ENCODE peak calls at places on chromosomes 12 and 14, in nine cellular contexts. One of them, this sample, is unnamed.
A peak's percentile ranks its signal among the peaks of the same experiment; 100 is the strongest.

GRCh38 chr14:101072945-101073597 is 169.5 kb upstream of the RTL1 start:
- DNase-seq in right cardiac atrium: no peak
- DNase-seq in lung: peak; percentile 29
- DNase-seq in neural progenitor cell: peak; percentile 65
- DNase-seq in GM23248: peak; percentile 98
- DNase-seq in transverse colon: peak; percentile 81
- DNase-seq in SK-N-SH: peak; percentile 91
- DNase-seq in foreskin keratinocyte: peak; percentile 72
- DNase-seq in tibial artery: no peak
- DNase-seq in this sample: peak; percentile 93

GRCh38 chr14:102957222-102957621 is 34.8 kb downstream of the AMN start:
- DNase-seq in GM23248: peak; percentile 63
- DNase-seq in SK-N-SH: peak; percentile 53
- DNase-seq in neural progenitor cell: no peak
- DNase-seq in foreskin keratinocyte: no peak
- DNase-seq in lung: no peak
- DNase-seq in right cardiac atrium: no peak
- DNase-seq in transverse colon: no peak
- DNase-seq in tibial artery: no peak
- DNase-seq in this sample: no peak

GRCh38 chr14:91377700-91378652 is 39.6 kb downstream of the CCDC88C start:
- DNase-seq in foreskin keratinocyte: no peak
- DNase-seq in right cardiac atrium: no peak
- DNase-seq in GM23248: peak; percentile 43
- DNase-seq in lung: no peak
- DNase-seq in tibial artery: no peak
- DNase-seq in neural progenitor cell: no peak
- DNase-seq in SK-N-SH: peak; percentile 88
- DNase-seq in transverse colon: peak; percentile 52
- DNase-seq in this sample: no peak

GRCh38 chr12:127245009-127245408 is 1022.0 kb upstream of the TMEM132C start:
- DNase-seq in transverse colon: no peak
- DNase-seq in right cardiac atrium: no peak
- DNase-seq in lung: no peak
- DNase-seq in GM23248: peak; percentile 55
- DNase-seq in foreskin keratinocyte: no peak
- DNase-seq in neural progenitor cell: no peak
- DNase-seq in tibial artery: no peak
- DNase-seq in SK-N-SH: no peak
- DNase-seq in this sample: no peak

GRCh38 chr14:73743431-73743931 is 29.3 kb upstream of the PNMA1 start:
- DNase-seq in lung: peak; percentile 60
- DNase-seq in tibial artery: no peak
- DNase-seq in SK-N-SH: no peak
- DNase-seq in foreskin keratinocyte: no peak
- DNase-seq in GM23248: no peak
- DNase-seq in transverse colon: peak; percentile 75
- DNase-seq in right cardiac atrium: peak; percentile 80
- DNase-seq in neural progenitor cell: no peak
- DNase-seq in this sample: no peak

GRCh38 chr12:123601602-123602489 is at the start of gene DDX55:
- DNase-seq in SK-N-SH: peak; percentile 91
- DNase-seq in transverse colon: peak; percentile 84
- DNase-seq in foreskin keratinocyte: no peak
- DNase-seq in GM23248: peak; percentile 94
- DNase-seq in lung: peak; percentile 84
- DNase-seq in neural progenitor cell: peak; percentile 93
- DNase-seq in right cardiac atrium: peak; percentile 93
- DNase-seq in tibial artery: peak; percentile 92
- DNase-seq in this sample: peak; percentile 48

GRCh38 chr14:54493293-54493692 is 4.5 kb upstream of the GMFB start:
- DNase-seq in SK-N-SH: peak; percentile 10
- DNase-seq in transverse colon: peak; percentile 22
- DNase-seq in neural progenitor cell: peak; percentile 47
- DNase-seq in lung: no peak
- DNase-seq in right cardiac atrium: no peak
- DNase-seq in foreskin keratinocyte: no peak
- DNase-seq in tibial artery: no peak
- DNase-seq in GM23248: no peak
- DNase-seq in this sample: no peak

GRCh38 chr14:23078692-23079116 is 16.2 kb downstream of the ACIN1 start:
- DNase-seq in neural progenitor cell: no peak
- DNase-seq in GM23248: peak; percentile 98
- DNase-seq in tibial artery: peak; percentile 90
- DNase-seq in lung: peak; percentile 74
- DNase-seq in right cardiac atrium: peak; percentile 62
- DNase-seq in foreskin keratinocyte: no peak
- DNase-seq in transverse colon: peak; percentile 69
- DNase-seq in SK-N-SH: no peak
- DNase-seq in this sample: peak; percentile 57

GRCh38 chr12:101414533-101415119 is 7.1 kb upstream of the ARL1 start:
- DNase-seq in transverse colon: peak; percentile 19
- DNase-seq in GM23248: peak; percentile 76
- DNase-seq in SK-N-SH: peak; percentile 52
- DNase-seq in lung: peak; percentile 35
- DNase-seq in tibial artery: no peak
- DNase-seq in foreskin keratinocyte: no peak
- DNase-seq in right cardiac atrium: no peak
- DNase-seq in neural progenitor cell: peak; percentile 70
- DNase-seq in this sample: no peak

GRCh38 chr14:93880025-93880820 is 46.9 kb upstream of the FAM181A start:
- DNase-seq in transverse colon: no peak
- DNase-seq in tibial artery: peak; percentile 82
- DNase-seq in GM23248: peak; percentile 30
- DNase-seq in right cardiac atrium: peak; percentile 68
- DNase-seq in foreskin keratinocyte: no peak
- DNase-seq in SK-N-SH: no peak
- DNase-seq in lung: no peak
- DNase-seq in neural progenitor cell: no peak
- DNase-seq in this sample: no peak

GRCh38 chr14:21902561-21903199 is 229.1 kb upstream of the OR4E1 start:
- DNase-seq in transverse colon: no peak
- DNase-seq in right cardiac atrium: no peak
- DNase-seq in SK-N-SH: no peak
- DNase-seq in neural progenitor cell: no peak
- DNase-seq in tibial artery: no peak
- DNase-seq in lung: no peak
- DNase-seq in GM23248: no peak
- DNase-seq in foreskin keratinocyte: no peak
- DNase-seq in this sample: no peak

GRCh38 chr12:4251228-4251891 is 22.2 kb upstream of the CCND2 start:
- DNase-seq in SK-N-SH: no peak
- DNase-seq in neural progenitor cell: no peak
- DNase-seq in tibial artery: no peak
- DNase-seq in foreskin keratinocyte: no peak
- DNase-seq in GM23248: no peak
- DNase-seq in lung: no peak
- DNase-seq in right cardiac atrium: no peak
- DNase-seq in transverse colon: no peak
- DNase-seq in this sample: no peak

GRCh38 chr12:57772429-57773322 is at the start of gene EEF1AKMT3:
- DNase-seq in right cardiac atrium: peak; percentile 88
- DNase-seq in transverse colon: peak; percentile 75
- DNase-seq in tibial artery: peak; percentile 86
- DNase-seq in SK-N-SH: peak; percentile 81
- DNase-seq in neural progenitor cell: peak; percentile 71
- DNase-seq in GM23248: peak; percentile 79
- DNase-seq in lung: no peak
- DNase-seq in foreskin keratinocyte: no peak
- DNase-seq in this sample: no peak

GRCh38 chr14:40909906-40910305 is 696.8 kb upstream of the LRFN5 start:
- DNase-seq in foreskin keratinocyte: no peak
- DNase-seq in neural progenitor cell: peak; percentile 65
- DNase-seq in right cardiac atrium: no peak
- DNase-seq in transverse colon: no peak
- DNase-seq in GM23248: no peak
- DNase-seq in lung: no peak
- DNase-seq in tibial artery: no peak
- DNase-seq in SK-N-SH: peak; percentile 0
- DNase-seq in this sample: no peak

GRCh38 chr14:104583424-104584114 is 4.0 kb downstream of the C14orf180 start:
- DNase-seq in foreskin keratinocyte: no peak
- DNase-seq in SK-N-SH: no peak
- DNase-seq in GM23248: no peak
- DNase-seq in transverse colon: no peak
- DNase-seq in right cardiac atrium: no peak
- DNase-seq in lung: no peak
- DNase-seq in neural progenitor cell: no peak
- DNase-seq in tibial artery: no peak
- DNase-seq in this sample: no peak

GRCh38 chr14:55129428-55130193 is 559 bp downstream of the LGALS3 start:
- DNase-seq in transverse colon: peak; percentile 59
- DNase-seq in lung: peak; percentile 67
- DNase-seq in neural progenitor cell: peak; percentile 53
- DNase-seq in tibial artery: peak; percentile 87
- DNase-seq in foreskin keratinocyte: no peak
- DNase-seq in GM23248: peak; percentile 93
- DNase-seq in SK-N-SH: peak; percentile 81
- DNase-seq in right cardiac atrium: peak; percentile 91
- DNase-seq in this sample: no peak

GRCh38 chr12:64127811-64128210 is 94.3 kb downstream of the KICS2 start:
- DNase-seq in neural progenitor cell: no peak
- DNase-seq in right cardiac atrium: no peak
- DNase-seq in transverse colon: no peak
- DNase-seq in lung: no peak
- DNase-seq in GM23248: no peak
- DNase-seq in tibial artery: no peak
- DNase-seq in SK-N-SH: no peak
- DNase-seq in foreskin keratinocyte: no peak
- DNase-seq in this sample: no peak
- H3K27ac ChIP-seq in neural progenitor cell: no peak overlapping the region
- H3K27ac ChIP-seq in right cardiac atrium: no peak overlapping the region
- H3K27ac ChIP-seq in transverse colon: no peak overlapping the region
- H3K27ac ChIP-seq in lung: no peak overlapping the region
- H3K27ac ChIP-seq in GM23248: no peak overlapping the region
- H3K27ac ChIP-seq in tibial artery: no peak overlapping the region
- H3K27ac ChIP-seq in SK-N-SH: no peak overlapping the region
- H3K27ac ChIP-seq in foreskin keratinocyte: no peak overlapping the region
- H3K27ac ChIP-seq in this sample: no peak overlapping the region

GRCh38 chr12:72433298-72433697 is 161.1 kb downstream of the TRHDE start:
- DNase-seq in lung: no peak
- DNase-seq in transverse colon: peak; percentile 26
- DNase-seq in foreskin keratinocyte: no peak
- DNase-seq in right cardiac atrium: no peak
- DNase-seq in tibial artery: no peak
- DNase-seq in SK-N-SH: no peak
- DNase-seq in GM23248: no peak
- DNase-seq in neural progenitor cell: no peak
- DNase-seq in this sample: no peak
- H3K27ac ChIP-seq in lung: no peak overlapping the region
- H3K27ac ChIP-seq in transverse colon: peak overlapping the region; percentile 73
- H3K27ac ChIP-seq in foreskin keratinocyte: no peak overlapping the region
- H3K27ac ChIP-seq in right cardiac atrium: no peak overlapping the region
- H3K27ac ChIP-seq in tibial artery: no peak overlapping the region
- H3K27ac ChIP-seq in SK-N-SH: no peak overlapping the region
- H3K27ac ChIP-seq in GM23248: no peak overlapping the region
- H3K27ac ChIP-seq in neural progenitor cell: no peak overlapping the region
- H3K27ac ChIP-seq in this sample: no peak overlapping the region

GRCh38 chr14:68576031-68576430 is 216.8 kb downstream of the ZFP36L1 start:
- DNase-seq in foreskin keratinocyte: no peak
- DNase-seq in right cardiac atrium: peak; percentile 30
- DNase-seq in neural progenitor cell: no peak
- DNase-seq in lung: no peak
- DNase-seq in tibial artery: peak; percentile 35
- DNase-seq in GM23248: peak; percentile 47
- DNase-seq in transverse colon: no peak
- DNase-seq in SK-N-SH: no peak
- DNase-seq in this sample: no peak
- H3K27ac ChIP-seq in foreskin keratinocyte: no peak overlapping the region
- H3K27ac ChIP-seq in right cardiac atrium: no peak overlapping the region
- H3K27ac ChIP-seq in neural progenitor cell: no peak overlapping the region
- H3K27ac ChIP-seq in lung: peak overlapping the region; percentile 27
- H3K27ac ChIP-seq in tibial artery: no peak overlapping the region
- H3K27ac ChIP-seq in GM23248: peak overlapping the region; percentile 96
- H3K27ac ChIP-seq in transverse colon: no peak overlapping the region
- H3K27ac ChIP-seq in SK-N-SH: peak overlapping the region; percentile 73
- H3K27ac ChIP-seq in this sample: peak overlapping the region; percentile 94

GRCh38 chr12:67765969-67766368 is 117.4 kb downstream of the DYRK2 start:
- DNase-seq in right cardiac atrium: no peak
- DNase-seq in transverse colon: no peak
- DNase-seq in SK-N-SH: no peak
- DNase-seq in tibial artery: no peak
- DNase-seq in lung: no peak
- DNase-seq in neural progenitor cell: no peak
- DNase-seq in foreskin keratinocyte: no peak
- DNase-seq in GM23248: no peak
- DNase-seq in this sample: no peak
- H3K27ac ChIP-seq in right cardiac atrium: no peak overlapping the region
- H3K27ac ChIP-seq in transverse colon: no peak overlapping the region
- H3K27ac ChIP-seq in SK-N-SH: peak overlapping the region; percentile 90
- H3K27ac ChIP-seq in tibial artery: no peak overlapping the region
- H3K27ac ChIP-seq in lung: no peak overlapping the region
- H3K27ac ChIP-seq in neural progenitor cell: no peak overlapping the region
- H3K27ac ChIP-seq in foreskin keratinocyte: no peak overlapping the region
- H3K27ac ChIP-seq in GM23248: no peak overlapping the region
- H3K27ac ChIP-seq in this sample: peak overlapping the region; percentile 36

This sample was measured in epithelial cell of prostate.